ENCODE peak calls at places on chromosome 6, in eight cellular contexts. Y, J, X, T, L, N, V and Q are unnamed samples.

GRCh38 chr6:37233541-37233940 is 24.0 kb upstream of the TBC1D22B start:
- DNase-seq in Y (no peak), J (no peak), X (no peak), T (no peak), L (no peak), N (no peak), V (no peak), Q (no peak)

GRCh38 chr6:46502486-46503119 is 11.4 kb upstream of the RCAN2 start:
- DNase-seq in Y (no peak), J (no peak), X (no peak), T (no peak), L (no peak), N (no peak), V (no peak), Q (no peak)

GRCh38 chr6:6251555-6252280 is 68.7 kb downstream of the F13A1 start:
- DNase-seq in Y (no peak), J (no peak), X (no peak), T (no peak), L (no peak), N (no peak), V (no peak), Q (no peak)

GRCh38 chr6:50278663-50279062 is 228.9 kb upstream of the DEFB112 start:
- DNase-seq in Y (no peak), J (no peak), X (no peak), T (no peak), L (no peak), N (no peak), V (no peak), Q (peak)

GRCh38 chr6:16876201-16876600 is 114.9 kb upstream of the ATXN1 start:
- DNase-seq in Y (no peak), J (no peak), X (no peak), T (no peak), L (no peak), N (no peak), V (no peak), Q (no peak)

GRCh38 chr6:96755096-96755495 is 82.2 kb downstream of the GPR63 start:
- DNase-seq in Y (no peak), J (no peak), X (no peak), T (no peak), L (no peak), N (no peak), V (no peak), Q (no peak)

GRCh38 chr6:894274-894673 is 201.3 kb upstream of the EXOC2 start:
- DNase-seq in Y (no peak), J (no peak), X (no peak), T (no peak), L (no peak), N (no peak), V (no peak), Q (peak)

GRCh38 chr6:121592955-121593665 is 157.7 kb downstream of the GJA1 start:
- DNase-seq in Y (no peak), J (no peak), X (peak), T (no peak), L (no peak), N (no peak), V (no peak), Q (peak)

GRCh38 chr6:26020983-26021349 is 58.4 kb downstream of the TRIM38 start:
- DNase-seq in Y (no peak), J (peak), X (peak), T (no peak), L (no peak), N (peak), V (peak), Q (no peak)